ENCODE peak calls at places on chromosomes 16 and 17, in seven cellular contexts. L, F, V, H, D, G and C are unnamed samples.
A peak's percentile ranks its signal among the peaks of the same experiment; 100 is the strongest.

GRCh38 chr16:13697013-13697412 is 222.9 kb upstream of the ERCC4 start:
- DNase-seq in L (no peak), F (no peak), V (no peak), H (no peak), D (no peak), G (no peak), C (no peak)

GRCh38 chr16:15598648-15599190 is 44.2 kb downstream of the MARF1 start:
- DNase-seq in L (no peak), F (no peak), V (no peak), H (no peak), D (no peak), G (no peak), C (no peak)

GRCh38 chr17:82737981-82738877 is 2.8 kb downstream of the FN3K start:
- DNase-seq in L (no peak), F (no peak), V (no peak), H (no peak), D (peak; percentile 31), G (no peak), C (peak; percentile 97)

GRCh38 chr16:68539704-68540370 is 746 bp downstream of the ZFP90 start:
- DNase-seq in L (no peak), F (no peak), V (peak; percentile 21), H (no peak), D (no peak), G (no peak), C (no peak)

GRCh38 chr16:73213761-73214480 is 166.0 kb upstream of the ZFHX3 start:
- DNase-seq in L (no peak), F (no peak), V (peak; percentile 46), H (no peak), D (no peak), G (no peak), C (no peak)

GRCh38 chr16:23742761-23743160 is 12.1 kb upstream of the CHP2 start:
- DNase-seq in L (no peak), F (peak; percentile 33), V (no peak), H (no peak), D (no peak), G (no peak), C (no peak)

GRCh38 chr17:56594528-56595418 is 1.3 kb downstream of the NOG start:
- DNase-seq in L (no peak), F (no peak), V (peak; percentile 23), H (peak; percentile 6), D (no peak), G (peak; percentile 48), C (no peak)

GRCh38 chr17:81025756-81026155 is 9.2 kb upstream of the BAIAP2 start:
- DNase-seq in L (no peak), F (no peak), V (peak; percentile 32), H (no peak), D (no peak), G (no peak), C (no peak)

GRCh38 chr16:47142469-47143328 is 1.0 kb downstream of the NETO2 start:
- DNase-seq in L (no peak), F (peak; percentile 25), V (peak; percentile 34), H (no peak), D (peak; percentile 15), G (peak; percentile 46), C (peak; percentile 47)

GRCh38 chr16:546909-547770 is 13.1 kb upstream of the PRR35 start:
- DNase-seq in L (no peak), F (peak; percentile 85), V (peak; percentile 38), H (peak; percentile 36), D (peak; percentile 60), G (no peak), C (no peak)

GRCh38 chr17:49898547-49899490 is 51.0 kb upstream of the TAC4 start:
- DNase-seq in L (no peak), F (peak; percentile 79), V (peak; percentile 27), H (no peak), D (no peak), G (no peak), C (no peak)

GRCh38 chr17:42094375-42095069 is 3.8 kb downstream of the ZNF385C start:
- DNase-seq in L (no peak), F (no peak), V (no peak), H (no peak), D (no peak), G (no peak), C (no peak)

GRCh38 chr16:180101-180920 is at the start of gene HBQ1:
- DNase-seq in L (no peak), F (peak; percentile 86), V (peak; percentile 16), H (peak; percentile 31), D (no peak), G (peak; percentile 31), C (no peak)

GRCh38 chr17:69523252-69523861 is 108.9 kb downstream of the MAP2K6 start:
- DNase-seq in L (no peak), F (peak; percentile 43), V (peak; percentile 40), H (no peak), D (peak; percentile 35), G (peak; percentile 20), C (no peak)